ENCODE peak calls at places on chromosomes 5 and 9, in seven cellular contexts. I is renal cortical epithelial cell; L is smooth muscle cell of the brain vasculature; O is fibroblast of mammary gland; X is SIG-M5; A is lower leg skin; U is NK-92 treated with Interleukin-12 subunit alpha and Interleukin-12 subunit beta, amount 100 ng/mL, for 24 hours. Z is an unnamed sample.

GRCh38 chr5:139600336-139600949 is 39.3 kb downstream of the UBE2D2 start:
- DNase-seq in I (peak; percentile 65), L (peak; percentile 6), O (peak; percentile 79), X (no peak), A (no peak), U (no peak), Z (no peak)

GRCh38 chr5:127312131-127312530 is 21.5 kb downstream of the MEGF10 start:
- DNase-seq in I (no peak), L (no peak), O (no peak), X (no peak), A (no peak), U (no peak), Z (no peak)

GRCh38 chr9:73151653-73152382 is at the start of gene ANXA1:
- DNase-seq in I (peak; percentile 96), L (peak; percentile 33), O (peak; percentile 92), X (no peak), A (peak; percentile 68), U (no peak), Z (no peak)

GRCh38 chr5:35058395-35058794 is 10.6 kb upstream of the AGXT2 start:
- DNase-seq in I (no peak), L (no peak), O (no peak), X (no peak), A (no peak), U (no peak), Z (no peak)

GRCh38 chr5:160198886-160199409 is 30.4 kb upstream of the FABP6 start:
- DNase-seq in I (no peak), L (no peak), O (no peak), X (no peak), A (no peak), U (no peak), Z (no peak)

GRCh38 chr5:33408816-33409215 is 31.9 kb upstream of the TARS1 start:
- DNase-seq in I (no peak), L (no peak), O (peak; percentile 19), X (no peak), A (no peak), U (no peak), Z (no peak)

GRCh38 chr5:43514471-43514815 is 505 bp downstream of the C5orf34 start:
- DNase-seq in I (peak; percentile 72), L (no peak), O (peak; percentile 89), X (no peak), A (no peak), U (peak; percentile 12), Z (no peak)

GRCh38 chr9:129352157-129352870 is 174.3 kb upstream of the IER5L start:
- DNase-seq in I (no peak), L (no peak), O (no peak), X (no peak), A (no peak), U (no peak), Z (no peak)

GRCh38 chr9:128185979-128186965 is 5.1 kb downstream of the CIZ1 start:
- DNase-seq in I (no peak), L (no peak), O (no peak), X (no peak), A (no peak), U (no peak), Z (no peak)

GRCh38 chr9:91163441-91163772 is 198.3 kb downstream of the AUH start:
- DNase-seq in I (no peak), L (no peak), O (no peak), X (no peak), A (no peak), U (peak; percentile 60), Z (no peak)

GRCh38 chr5:109045710-109046109 is 298.0 kb downstream of the FER start:
- DNase-seq in I (peak; percentile 9), L (no peak), O (no peak), X (no peak), A (no peak), U (no peak), Z (no peak)

GRCh38 chr5:56094579-56095361 is 100.0 kb upstream of the IL6ST start:
- DNase-seq in I (no peak), L (no peak), O (no peak), X (no peak), A (no peak), U (no peak), Z (no peak)

GRCh38 chr5:145471026-145471425 is 364.1 kb downstream of the PRELID2 start:
- DNase-seq in I (no peak), L (no peak), O (no peak), X (no peak), A (no peak), U (no peak), Z (no peak)

GRCh38 chr5:151002250-151002649 is 18.1 kb upstream of the GPX3 start:
- DNase-seq in I (peak; percentile 59), L (no peak), O (peak; percentile 58), X (no peak), A (no peak), U (no peak), Z (no peak)

GRCh38 chr9:8917978-8918739 is 1118.6 kb upstream of the DMAC1 start:
- DNase-seq in I (no peak), L (no peak), O (no peak), X (no peak), A (no peak), U (no peak), Z (no peak)

GRCh38 chr9:83708515-83709158 is 879 bp upstream of the UBQLN1 start:
- DNase-seq in I (peak; percentile 47), L (peak; percentile 6), O (peak; percentile 73), X (no peak), A (peak; percentile 88), U (peak; percentile 56), Z (no peak)

GRCh38 chr5:40569549-40570270 is 110.0 kb upstream of the PTGER4 start:
- DNase-seq in I (no peak), L (no peak), O (peak; percentile 53), X (no peak), A (no peak), U (no peak), Z (no peak)

GRCh38 chr5:57420821-57421220 is 61.8 kb downstream of the ACTBL2 start:
- DNase-seq in I (no peak), L (no peak), O (no peak), X (no peak), A (no peak), U (no peak), Z (no peak)

GRCh38 chr9:99373912-99374311 is 151.8 kb downstream of the SEC61B start:
- DNase-seq in I (no peak), L (no peak), O (no peak), X (no peak), A (no peak), U (no peak), Z (no peak)

GRCh38 chr5:179762079-179762780 is 29.6 kb downstream of the MAML1 start:
- DNase-seq in I (peak; percentile 42), L (no peak), O (peak; percentile 23), X (no peak), A (no peak), U (no peak), Z (no peak)

GRCh38 chr9:90905079-90905478 is 103.5 kb downstream of the SYK start:
- DNase-seq in I (peak; percentile 73), L (no peak), O (no peak), X (no peak), A (peak; percentile 44), U (no peak), Z (no peak)

GRCh38 chr9:129102791-129103594 is 7.6 kb downstream of the CRAT start:
- DNase-seq in I (no peak), L (no peak), O (peak; percentile 47), X (no peak), A (peak; percentile 31), U (no peak), Z (no peak)

GRCh38 chr5:145587308-145588071 is 247.7 kb downstream of the PRELID2 start:
- DNase-seq in I (peak; percentile 93), L (peak; percentile 40), O (peak; percentile 92), X (no peak), A (no peak), U (no peak), Z (peak; percentile 2)

GRCh38 chr5:102590467-102590866 is 91.7 kb upstream of the SLCO6A1 start:
- DNase-seq in I (no peak), L (no peak), O (no peak), X (no peak), A (no peak), U (no peak), Z (no peak)

GRCh38 chr5:80109549-80110478 is 74.7 kb downstream of the THBS4 start:
- DNase-seq in I (no peak), L (no peak), O (no peak), X (no peak), A (no peak), U (no peak), Z (no peak)

GRCh38 chr5:138438724-138439536 is at the start of gene REEP2:
- DNase-seq in I (peak; percentile 13), L (no peak), O (peak; percentile 32), X (no peak), A (no peak), U (no peak), Z (no peak)

GRCh38 chr5:35815089-35815936 is 41.4 kb upstream of the IL7R start:
- DNase-seq in I (peak; percentile 44), L (no peak), O (no peak), X (no peak), A (no peak), U (no peak), Z (peak; percentile 39)

Z was measured in Panc1.